ENCODE peak calls at places on chromosomes 2 and 18, in nine cellular contexts. K, P, Z, X, V, S, Q, W and T are unnamed samples.

GRCh38 chr2:28516950-28517349 is 21.1 kb downstream of the PLB1 start:
- DNase-seq in K (peak; percentile 83), P (no peak), Z (no peak), X (no peak), V (no peak), S (peak; percentile 18), Q (no peak), W (no peak), T (no peak)

GRCh38 chr2:9774266-9774665 is 69.0 kb upstream of the TAF1B start:
- DNase-seq in K (no peak), P (no peak), Z (peak; percentile 42), X (no peak), V (no peak), S (no peak), Q (no peak), W (peak; percentile 38), T (no peak)

GRCh38 chr2:85949280-85949679 is 60.5 kb upstream of the ST3GAL5 start:
- DNase-seq in K (no peak), P (no peak), Z (peak; percentile 97), X (no peak), V (peak; percentile 25), S (no peak), Q (no peak), W (peak; percentile 72), T (no peak)

GRCh38 chr2:226760412-226761194 is 39.0 kb downstream of the IRS1 start:
- DNase-seq in K (no peak), P (no peak), Z (no peak), X (no peak), V (peak; percentile 79), S (peak; percentile 91), Q (no peak), W (peak; percentile 74), T (no peak)

GRCh38 chr2:100730290-100730868 is 89.6 kb upstream of the NPAS2 start:
- DNase-seq in K (peak; percentile 55), P (no peak), Z (peak; percentile 71), X (peak; percentile 29), V (peak; percentile 89), S (peak; percentile 53), Q (peak; percentile 41), W (peak; percentile 90), T (no peak)

GRCh38 chr2:123456416-123456815 is 568.7 kb upstream of the CNTNAP5 start:
- DNase-seq in K (no peak), P (no peak), Z (no peak), X (no peak), V (no peak), S (no peak), Q (no peak), W (no peak), T (no peak)

GRCh38 chr2:1607971-1608688 is 136.2 kb downstream of the PXDN start:
- DNase-seq in K (no peak), P (no peak), Z (no peak), X (no peak), V (no peak), S (peak; percentile 59), Q (no peak), W (no peak), T (peak; percentile 18)

GRCh38 chr2:76050196-76050595 is 339.5 kb upstream of the GCFC2 start:
- DNase-seq in K (no peak), P (no peak), Z (no peak), X (no peak), V (no peak), S (no peak), Q (no peak), W (no peak), T (no peak)

GRCh38 chr2:85504434-85505261 is 34.3 kb upstream of the MAT2A start:
- DNase-seq in K (no peak), P (peak; percentile 99), Z (peak; percentile 64), X (peak; percentile 27), V (peak; percentile 81), S (peak; percentile 97), Q (no peak), W (peak; percentile 81), T (no peak)

GRCh38 chr2:189217546-189217945 is 38.0 kb upstream of the COL5A2 start:
- DNase-seq in K (no peak), P (no peak), Z (peak; percentile 15), X (no peak), V (peak; percentile 92), S (peak; percentile 84), Q (no peak), W (peak; percentile 95), T (no peak)

GRCh38 chr2:210586381-210586780 is 30.0 kb downstream of the CPS1 start:
- DNase-seq in K (no peak), P (no peak), Z (no peak), X (no peak), V (peak; percentile 83), S (peak; percentile 22), Q (no peak), W (peak; percentile 51), T (no peak)

GRCh38 chr18:6547476-6547875 is 132.8 kb upstream of the L3MBTL4 start:
- DNase-seq in K (no peak), P (no peak), Z (no peak), X (no peak), V (no peak), S (no peak), Q (no peak), W (no peak), T (no peak)

GRCh38 chr18:54269924-54270844 is 867 bp downstream of the POLI start:
- DNase-seq in K (no peak), P (no peak), Z (peak; percentile 63), X (peak; percentile 51), V (peak; percentile 68), S (peak; percentile 29), Q (peak; percentile 91), W (peak; percentile 62), T (peak; percentile 68)

GRCh38 chr2:15912203-15912602 is 28.1 kb upstream of the MYCN start:
- DNase-seq in K (no peak), P (peak; percentile 88), Z (peak; percentile 20), X (no peak), V (peak; percentile 71), S (peak; percentile 32), Q (no peak), W (peak; percentile 74), T (no peak)

GRCh38 chr2:24652265-24653232 is 140.6 kb downstream of the PTRHD1 start:
- DNase-seq in K (no peak), P (no peak), Z (no peak), X (no peak), V (no peak), S (no peak), Q (no peak), W (no peak), T (no peak)

GRCh38 chr2:235270951-235271350 is 222.9 kb upstream of the AGAP1 start:
- DNase-seq in K (no peak), P (no peak), Z (no peak), X (peak; percentile 72), V (peak; percentile 89), S (peak; percentile 97), Q (peak; percentile 44), W (peak; percentile 90), T (no peak)

GRCh38 chr18:7300971-7301553 is 70.2 kb downstream of the LRRC30 start:
- DNase-seq in K (no peak), P (no peak), Z (no peak), X (no peak), V (no peak), S (no peak), Q (no peak), W (peak; percentile 20), T (no peak)

GRCh38 chr2:40199758-40200157 is 252.1 kb downstream of the SLC8A1 start:
- DNase-seq in K (no peak), P (no peak), Z (no peak), X (no peak), V (no peak), S (peak; percentile 19), Q (no peak), W (peak; percentile 14), T (no peak)

GRCh38 chr18:45860971-45861370 is 35.5 kb downstream of the SIGLEC15 start:
- DNase-seq in K (no peak), P (no peak), Z (no peak), X (no peak), V (no peak), S (peak; percentile 21), Q (no peak), W (no peak), T (no peak)

GRCh38 chr2:168700615-168701245 is 101.7 kb upstream of the NOSTRIN start:
- DNase-seq in K (no peak), P (no peak), Z (no peak), X (no peak), V (no peak), S (peak; percentile 69), Q (no peak), W (peak; percentile 51), T (no peak)

GRCh38 chr2:70505613-70506391 is 47.8 kb downstream of the TGFA start:
- DNase-seq in K (no peak), P (no peak), Z (no peak), X (no peak), V (no peak), S (no peak), Q (no peak), W (no peak), T (no peak)

GRCh38 chr2:102664439-102665042 is 45.2 kb downstream of the SLC9A2 start:
- DNase-seq in K (peak; percentile 82), P (peak; percentile 55), Z (no peak), X (no peak), V (peak; percentile 48), S (peak; percentile 68), Q (peak; percentile 77), W (peak; percentile 21), T (no peak)

GRCh38 chr18:11570770-11571169 is 38.6 kb upstream of the SLC35G4 start:
- DNase-seq in K (no peak), P (no peak), Z (no peak), X (no peak), V (peak; percentile 56), S (no peak), Q (peak; percentile 19), W (peak; percentile 25), T (no peak)
- TF ChIP-seq CTCF in K (peak; percentile 12), P (peak; percentile 22), Z (no peak), X (peak; percentile 7), V (peak; percentile 52), S (peak; percentile 25), Q (no peak), W (peak; percentile 35), T (no peak)

DNA sequence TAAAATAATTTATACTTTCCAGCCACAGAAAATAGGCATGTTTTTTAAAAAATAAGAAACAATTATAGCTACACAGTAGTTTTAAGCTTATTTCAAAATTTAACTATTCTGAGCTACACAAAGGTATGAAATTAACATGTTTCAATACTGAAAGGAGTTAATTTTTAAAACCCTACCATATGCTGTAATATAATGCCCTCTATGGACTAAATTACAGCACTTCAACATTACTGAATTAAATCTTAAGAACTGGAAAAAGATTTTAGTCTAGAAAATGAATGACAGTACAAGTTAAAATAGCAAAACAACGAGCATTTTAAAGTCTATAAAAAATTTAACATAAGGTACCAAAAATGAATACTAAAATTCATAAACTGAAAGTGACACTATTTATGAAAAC is 36.3 kb downstream of the RTN4 start:
- DNase-seq in K (no peak), P (no peak), Z (no peak), X (no peak), V (no peak), S (no peak), Q (no peak), W (no peak), T (no peak)
- TF ChIP-seq CTCF in K (no peak), P (no peak), Z (peak; percentile 57), X (no peak), V (no peak), S (no peak), Q (no peak), W (peak; percentile 15), T (no peak)

GRCh38 chr2:71630110-71630967 is 177.0 kb downstream of the DYSF start:
- DNase-seq in K (no peak), P (no peak), Z (no peak), X (no peak), V (no peak), S (no peak), Q (no peak), W (no peak), T (no peak)
- TF ChIP-seq CTCF in K (no peak), P (no peak), Z (no peak), X (no peak), V (no peak), S (no peak), Q (no peak), W (no peak), T (no peak)

GRCh38 chr2:175011505-175011904 is 6.3 kb upstream of the CHN1 start:
- DNase-seq in K (no peak), P (no peak), Z (no peak), X (no peak), V (no peak), S (no peak), Q (no peak), W (no peak), T (no peak)
- TF ChIP-seq CTCF in K (no peak), P (no peak), Z (no peak), X (no peak), V (no peak), S (no peak), Q (no peak), W (no peak), T (no peak)